ENCODE peak calls at places on chromosomes 12 and 14, in nine cellular contexts. H is cardiac fibroblast, U is body of pancreas, E is bronchial epithelial cell, A is NCI-H1092 treated with DMSO at 0.1 percent for 48 hours, G is Peyer's patch, L is tibial artery, I is H9, J is esophagus squamous epithelium. C is an unnamed sample.
A peak's percentile ranks its signal among the peaks of the same experiment; 100 is the strongest.

GRCh38 chr12:104957388-104958008 is 592 bp downstream of the SLC41A2 start:
- DNase-seq in G (no peak), E (no peak), L (no peak), J (no peak), H (no peak), I (no peak), U (no peak), A (peak; percentile 37), C (no peak)

GRCh38 chr12:130992979-130993538 is 39.4 kb downstream of the ADGRD1 start:
- DNase-seq in U (no peak), G (no peak), A (no peak), E (no peak), L (peak; percentile 16), J (no peak), H (no peak), I (no peak), C (no peak)

GRCh38 chr12:28460420-28461130 is 270.3 kb downstream of the CCDC91 start:
- DNase-seq in L (no peak), J (no peak), E (no peak), G (no peak), U (no peak), A (no peak), I (no peak), H (no peak), C (no peak)

GRCh38 chr12:93154753-93155475 is 222.8 kb upstream of the NUDT4 start:
- DNase-seq in E (no peak), H (peak; percentile 56), I (no peak), J (no peak), G (no peak), U (no peak), A (no peak), L (no peak), C (peak; percentile 33)

GRCh38 chr14:104510216-104510615 is 69.3 kb upstream of the C14orf180 start:
- DNase-seq in G (no peak), U (no peak), H (no peak), I (no peak), L (no peak), E (no peak), A (no peak), J (no peak), C (no peak)

GRCh38 chr12:64826234-64826633 is 1.8 kb downstream of the TBC1D30 start:
- DNase-seq in G (peak; percentile 63), A (peak; percentile 59), L (no peak), E (peak; percentile 66), H (peak; percentile 57), U (peak; percentile 67), J (no peak), I (peak; percentile 86), C (peak; percentile 53)

GRCh38 chr14:79500489-79500888 is 710.8 kb downstream of the DIO2 start:
- DNase-seq in H (no peak), G (no peak), E (no peak), L (no peak), U (no peak), J (no peak), A (no peak), I (no peak), C (no peak)

GRCh38 chr14:71193663-71194062 is 286.4 kb downstream of the PCNX1 start:
- DNase-seq in E (peak; percentile 52), H (no peak), L (no peak), G (no peak), J (no peak), A (no peak), U (no peak), I (no peak), C (no peak)

GRCh38 chr14:63287661-63288483 is 30.9 kb downstream of the GPHB5 start:
- DNase-seq in J (no peak), I (no peak), L (no peak), G (no peak), U (no peak), E (no peak), H (peak; percentile 23), A (no peak), C (peak; percentile 47)

GRCh38 chr14:61342486-61342885 is 21.1 kb downstream of the PRKCH start:
- DNase-seq in H (no peak), A (no peak), E (no peak), U (peak; percentile 32), J (no peak), G (no peak), I (no peak), L (no peak), C (no peak)

GRCh38 chr12:132797820-132798570 is 30.7 kb downstream of the GOLGA3 start:
- DNase-seq in H (no peak), E (no peak), I (no peak), U (no peak), G (no peak), L (no peak), J (no peak), A (no peak), C (no peak)

GRCh38 chr12:131282292-131283080 is 328.8 kb downstream of the ADGRD1 start:
- DNase-seq in J (no peak), A (no peak), L (peak; percentile 54), E (no peak), H (no peak), U (no peak), I (no peak), G (peak; percentile 32), C (no peak)

GRCh38 chr12:30164937-30165336 is 381.2 kb upstream of the TMTC1 start:
- DNase-seq in J (no peak), G (no peak), E (no peak), H (no peak), I (no peak), A (no peak), L (no peak), U (no peak), C (no peak)

GRCh38 chr12:68565391-68565903 is 45.3 kb upstream of the RAP1B start:
- DNase-seq in H (peak; percentile 80), U (no peak), I (no peak), J (no peak), L (no peak), G (no peak), E (peak; percentile 80), A (no peak), C (peak; percentile 83)

GRCh38 chr14:51410846-51411245 is 170.8 kb downstream of the TMX1 start:
- DNase-seq in E (no peak), A (no peak), G (no peak), I (no peak), J (no peak), L (no peak), U (no peak), H (no peak), C (no peak)

GRCh38 chr14:81402123-81402495 is 2.0 kb upstream of the STON2 start:
- DNase-seq in J (no peak), E (peak; percentile 55), A (no peak), H (peak; percentile 49), I (no peak), U (no peak), G (no peak), L (no peak), C (peak; percentile 48)

GRCh38 chr12:6855322-6855721 is 3.4 kb downstream of the USP5 start:
- DNase-seq in A (no peak), U (no peak), H (no peak), I (no peak), G (no peak), J (no peak), L (no peak), E (no peak), C (no peak)

GRCh38 chr12:107749094-107749493 is 11.8 kb downstream of the PRDM4 start:
- DNase-seq in J (no peak), H (peak; percentile 64), L (no peak), A (no peak), I (no peak), G (no peak), E (peak; percentile 71), U (no peak), C (peak; percentile 33)

GRCh38 chr12:99130808-99131538 is 485.9 kb downstream of the APAF1 start:
- DNase-seq in U (no peak), A (no peak), E (peak; percentile 16), L (no peak), J (no peak), H (peak; percentile 2), G (no peak), I (no peak), C (no peak)

GRCh38 chr12:92234533-92234932 is 88.9 kb upstream of the BTG1 start:
- DNase-seq in U (peak; percentile 24), L (no peak), I (no peak), J (no peak), A (no peak), E (no peak), G (no peak), H (no peak), C (no peak)

GRCh38 chr12:3179731-3180130 is 102.6 kb downstream of the TSPAN9 start:
- DNase-seq in A (no peak), J (no peak), H (no peak), I (no peak), U (no peak), L (no peak), E (no peak), G (no peak), C (no peak)

GRCh38 chr12:79945455-79945854 is 10.6 kb upstream of the PPP1R12A start:
- DNase-seq in J (no peak), E (no peak), I (no peak), G (no peak), U (no peak), A (no peak), L (no peak), H (no peak), C (no peak)

GRCh38 chr14:104207142-104207845 is 68.9 kb downstream of the KIF26A start:
- DNase-seq in L (no peak), I (no peak), J (no peak), H (no peak), U (no peak), A (no peak), E (no peak), G (no peak), C (no peak)

GRCh38 chr14:99660794-99661193 is 15.9 kb downstream of the HHIPL1 start:
- DNase-seq in H (no peak), E (no peak), G (no peak), I (no peak), J (no peak), L (no peak), U (no peak), A (no peak), C (no peak)

GRCh38 chr12:101925352-101925751 is 48.0 kb downstream of the DRAM1 start:
- DNase-seq in U (peak; percentile 72), J (no peak), A (no peak), H (peak; percentile 98), G (no peak), I (no peak), L (peak; percentile 86), E (peak; percentile 78), C (peak; percentile 99)

GRCh38 chr12:123595729-123596128 is 6.2 kb upstream of the DDX55 start:
- DNase-seq in A (no peak), E (no peak), G (no peak), I (no peak), L (no peak), J (no peak), U (peak; percentile 33), H (peak; percentile 7), C (no peak)